ENCODE peak calls at places on chromosomes 16 and 17, in nine cellular contexts. One of them, this sample, is unnamed.

GRCh38 chr17:78981010-78981888 is 1.5 kb upstream of the LGALS3BP start:
- DNase-seq in dorsolateral prefrontal cortex: no peak
- DNase-seq in fibroblast of the aortic adventitia: no peak
- DNase-seq in nephron progenitor cell: no peak
- DNase-seq in mesothelial cell of epicardium: no peak
- DNase-seq in MCF 10A: no peak
- DNase-seq in GM12864: no peak
- DNase-seq in heart right ventricle: no peak
- DNase-seq in ovary: no peak
- DNase-seq in this sample: no peak

GRCh38 chr16:87060026-87060986 is 256.9 kb downstream of the C16orf95 start:
- DNase-seq in dorsolateral prefrontal cortex: no peak
- DNase-seq in fibroblast of the aortic adventitia: peak
- DNase-seq in nephron progenitor cell: no peak
- DNase-seq in mesothelial cell of epicardium: no peak
- DNase-seq in MCF 10A: peak
- DNase-seq in GM12864: peak
- DNase-seq in heart right ventricle: no peak
- DNase-seq in ovary: peak
- DNase-seq in this sample: no peak

GRCh38 chr17:49896222-49896621 is 48.4 kb upstream of the TAC4 start:
- DNase-seq in dorsolateral prefrontal cortex: no peak
- DNase-seq in fibroblast of the aortic adventitia: no peak
- DNase-seq in nephron progenitor cell: no peak
- DNase-seq in mesothelial cell of epicardium: no peak
- DNase-seq in MCF 10A: no peak
- DNase-seq in GM12864: no peak
- DNase-seq in heart right ventricle: no peak
- DNase-seq in ovary: no peak
- DNase-seq in this sample: no peak

GRCh38 chr17:50949128-50950001 is 83.2 kb upstream of the TOB1 start:
- DNase-seq in dorsolateral prefrontal cortex: no peak
- DNase-seq in fibroblast of the aortic adventitia: no peak
- DNase-seq in nephron progenitor cell: no peak
- DNase-seq in mesothelial cell of epicardium: peak
- DNase-seq in MCF 10A: no peak
- DNase-seq in GM12864: no peak
- DNase-seq in heart right ventricle: no peak
- DNase-seq in ovary: peak
- DNase-seq in this sample: no peak

GRCh38 chr16:69611103-69611640 is 45.4 kb downstream of the NFAT5 start:
- DNase-seq in dorsolateral prefrontal cortex: no peak
- DNase-seq in fibroblast of the aortic adventitia: no peak
- DNase-seq in nephron progenitor cell: no peak
- DNase-seq in mesothelial cell of epicardium: no peak
- DNase-seq in MCF 10A: no peak
- DNase-seq in GM12864: no peak
- DNase-seq in heart right ventricle: no peak
- DNase-seq in ovary: no peak
- DNase-seq in this sample: no peak

GRCh38 chr16:49116873-49117272 is 164.8 kb downstream of the CBLN1 start:
- DNase-seq in dorsolateral prefrontal cortex: no peak
- DNase-seq in fibroblast of the aortic adventitia: no peak
- DNase-seq in nephron progenitor cell: no peak
- DNase-seq in mesothelial cell of epicardium: no peak
- DNase-seq in MCF 10A: peak
- DNase-seq in GM12864: no peak
- DNase-seq in heart right ventricle: no peak
- DNase-seq in ovary: no peak
- DNase-seq in this sample: no peak

GRCh38 chr17:49959183-49959935 is 9.6 kb upstream of the DLX4 start:
- DNase-seq in dorsolateral prefrontal cortex: no peak
- DNase-seq in fibroblast of the aortic adventitia: no peak
- DNase-seq in nephron progenitor cell: no peak
- DNase-seq in mesothelial cell of epicardium: no peak
- DNase-seq in MCF 10A: peak
- DNase-seq in GM12864: no peak
- DNase-seq in heart right ventricle: no peak
- DNase-seq in ovary: no peak
- DNase-seq in this sample: no peak

GRCh38 chr16:88306411-88306810 is 76.3 kb upstream of the ZNF469 start:
- DNase-seq in dorsolateral prefrontal cortex: no peak
- DNase-seq in fibroblast of the aortic adventitia: no peak
- DNase-seq in nephron progenitor cell: no peak
- DNase-seq in mesothelial cell of epicardium: no peak
- DNase-seq in MCF 10A: no peak
- DNase-seq in GM12864: no peak
- DNase-seq in heart right ventricle: no peak
- DNase-seq in ovary: no peak
- DNase-seq in this sample: no peak

GRCh38 chr16:12871784-12872183 is 29.6 kb upstream of the SHISA9 start:
- DNase-seq in dorsolateral prefrontal cortex: no peak
- DNase-seq in fibroblast of the aortic adventitia: no peak
- DNase-seq in nephron progenitor cell: no peak
- DNase-seq in mesothelial cell of epicardium: no peak
- DNase-seq in MCF 10A: no peak
- DNase-seq in GM12864: no peak
- DNase-seq in heart right ventricle: no peak
- DNase-seq in ovary: no peak
- DNase-seq in this sample: no peak

GRCh38 chr16:59535298-59535697 is 801.2 kb upstream of the GOT2 start:
- DNase-seq in dorsolateral prefrontal cortex: no peak
- DNase-seq in fibroblast of the aortic adventitia: no peak
- DNase-seq in nephron progenitor cell: no peak
- DNase-seq in mesothelial cell of epicardium: no peak
- DNase-seq in MCF 10A: no peak
- DNase-seq in GM12864: no peak
- DNase-seq in heart right ventricle: no peak
- DNase-seq in ovary: no peak
- DNase-seq in this sample: no peak

GRCh38 chr17:44324092-44324570 is 492 bp downstream of the SLC25A39 start:
- DNase-seq in dorsolateral prefrontal cortex: no peak
- DNase-seq in fibroblast of the aortic adventitia: no peak
- DNase-seq in nephron progenitor cell: no peak
- DNase-seq in mesothelial cell of epicardium: no peak
- DNase-seq in MCF 10A: no peak
- DNase-seq in GM12864: no peak
- DNase-seq in heart right ventricle: no peak
- DNase-seq in ovary: peak
- DNase-seq in this sample: no peak

GRCh38 chr16:27314161-27314723 is 468 bp downstream of the IL4R start:
- DNase-seq in dorsolateral prefrontal cortex: no peak
- DNase-seq in fibroblast of the aortic adventitia: peak
- DNase-seq in nephron progenitor cell: no peak
- DNase-seq in mesothelial cell of epicardium: peak
- DNase-seq in MCF 10A: peak
- DNase-seq in GM12864: no peak
- DNase-seq in heart right ventricle: peak
- DNase-seq in ovary: peak
- DNase-seq in this sample: no peak

GRCh38 chr16:88471115-88471514 is 18.0 kb downstream of the ZFPM1 start:
- DNase-seq in dorsolateral prefrontal cortex: no peak
- DNase-seq in fibroblast of the aortic adventitia: no peak
- DNase-seq in nephron progenitor cell: no peak
- DNase-seq in mesothelial cell of epicardium: no peak
- DNase-seq in MCF 10A: no peak
- DNase-seq in GM12864: no peak
- DNase-seq in heart right ventricle: no peak
- DNase-seq in ovary: no peak
- DNase-seq in this sample: no peak

GRCh38 chr17:81807839-81808238 is 3.9 kb downstream of the GCGR start:
- DNase-seq in dorsolateral prefrontal cortex: no peak
- DNase-seq in fibroblast of the aortic adventitia: no peak
- DNase-seq in nephron progenitor cell: no peak
- DNase-seq in mesothelial cell of epicardium: no peak
- DNase-seq in MCF 10A: no peak
- DNase-seq in GM12864: no peak
- DNase-seq in heart right ventricle: no peak
- DNase-seq in ovary: no peak
- DNase-seq in this sample: no peak

GRCh38 chr17:81184596-81184995 is 18.6 kb upstream of the AATK start:
- DNase-seq in dorsolateral prefrontal cortex: no peak
- DNase-seq in fibroblast of the aortic adventitia: no peak
- DNase-seq in nephron progenitor cell: peak
- DNase-seq in mesothelial cell of epicardium: no peak
- DNase-seq in MCF 10A: no peak
- DNase-seq in GM12864: no peak
- DNase-seq in heart right ventricle: no peak
- DNase-seq in ovary: no peak
- DNase-seq in this sample: no peak

GRCh38 chr17:27802962-27803680 is 2.8 kb upstream of the NOS2 start:
- DNase-seq in dorsolateral prefrontal cortex: no peak
- DNase-seq in fibroblast of the aortic adventitia: no peak
- DNase-seq in nephron progenitor cell: no peak
- DNase-seq in mesothelial cell of epicardium: no peak
- DNase-seq in MCF 10A: no peak
- DNase-seq in GM12864: no peak
- DNase-seq in heart right ventricle: no peak
- DNase-seq in ovary: no peak
- DNase-seq in this sample: no peak

GRCh38 chr17:39118674-39119419 is 32.6 kb downstream of the PLXDC1 start:
- DNase-seq in dorsolateral prefrontal cortex: no peak
- DNase-seq in fibroblast of the aortic adventitia: no peak
- DNase-seq in nephron progenitor cell: no peak
- DNase-seq in mesothelial cell of epicardium: no peak
- DNase-seq in MCF 10A: no peak
- DNase-seq in GM12864: peak
- DNase-seq in heart right ventricle: no peak
- DNase-seq in ovary: no peak
- DNase-seq in this sample: no peak

GRCh38 chr17:81983639-81984373 is 6.4 kb downstream of the ASPSCR1 start:
- DNase-seq in dorsolateral prefrontal cortex: no peak
- DNase-seq in fibroblast of the aortic adventitia: no peak
- DNase-seq in nephron progenitor cell: no peak
- DNase-seq in mesothelial cell of epicardium: no peak
- DNase-seq in MCF 10A: no peak
- DNase-seq in GM12864: no peak
- DNase-seq in heart right ventricle: no peak
- DNase-seq in ovary: no peak
- DNase-seq in this sample: no peak

DNA sequence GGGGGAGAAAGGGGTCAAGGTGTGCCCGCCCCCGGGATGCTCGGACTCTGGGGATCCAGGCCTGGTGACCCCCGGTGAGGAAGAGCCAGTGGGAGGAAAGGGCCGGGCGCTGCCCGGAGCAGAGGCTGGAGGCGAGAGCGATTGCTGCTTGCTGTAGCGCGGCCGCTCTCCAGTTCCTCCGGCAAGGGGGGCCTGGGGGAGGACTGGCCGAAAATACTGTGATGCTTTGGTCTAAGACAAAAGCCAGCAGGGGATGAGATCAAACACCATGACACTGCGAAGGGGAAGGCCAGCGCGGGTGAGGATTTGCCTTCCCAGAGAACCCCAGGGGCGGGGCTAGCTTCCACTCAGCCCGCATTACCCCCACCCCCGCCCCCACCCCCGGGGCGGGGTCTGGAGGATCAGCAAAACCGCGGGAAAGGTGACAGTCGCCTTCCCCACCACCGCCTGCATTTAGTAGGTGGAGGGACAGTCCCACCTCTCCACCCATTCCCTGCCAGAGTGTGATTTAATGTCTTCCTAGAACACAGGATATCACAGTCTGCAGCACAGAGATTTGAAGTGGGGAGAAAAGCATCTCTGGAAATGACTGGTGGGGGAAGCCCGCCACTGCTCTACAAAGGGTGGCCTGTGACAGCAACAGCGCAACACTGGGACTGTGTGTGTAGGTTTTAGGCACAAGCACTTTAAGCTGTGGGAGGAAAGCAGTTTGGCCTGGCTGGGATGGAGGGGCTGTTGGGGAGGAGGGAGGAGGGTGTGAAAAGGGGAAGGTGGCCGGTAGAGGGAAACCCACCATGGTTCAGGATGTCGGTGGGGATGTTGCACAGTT is 25.7 kb downstream of the MRC2 start:
- DNase-seq in dorsolateral prefrontal cortex: no peak
- DNase-seq in fibroblast of the aortic adventitia: peak
- DNase-seq in nephron progenitor cell: peak
- DNase-seq in mesothelial cell of epicardium: no peak
- DNase-seq in MCF 10A: no peak
- DNase-seq in GM12864: peak
- DNase-seq in heart right ventricle: peak
- DNase-seq in ovary: peak
- DNase-seq in this sample: no peak
- TF ChIP-seq CTCF in dorsolateral prefrontal cortex: no peak
- TF ChIP-seq CTCF in fibroblast of the aortic adventitia: peak
- TF ChIP-seq CTCF in nephron progenitor cell: no peak
- TF ChIP-seq CTCF in mesothelial cell of epicardium: no peak
- TF ChIP-seq CTCF in MCF 10A: no peak
- TF ChIP-seq CTCF in GM12864: no peak
- TF ChIP-seq CTCF in heart right ventricle: no peak
- TF ChIP-seq CTCF in ovary: no peak
- TF ChIP-seq CTCF in this sample: peak

GRCh38 chr16:23435500-23435899 is 17.5 kb downstream of the COG7 start:
- DNase-seq in dorsolateral prefrontal cortex: peak
- DNase-seq in fibroblast of the aortic adventitia: peak
- DNase-seq in nephron progenitor cell: peak
- DNase-seq in mesothelial cell of epicardium: peak
- DNase-seq in MCF 10A: peak
- DNase-seq in GM12864: no peak
- DNase-seq in heart right ventricle: peak
- DNase-seq in ovary: no peak
- DNase-seq in this sample: no peak
- TF ChIP-seq CTCF in dorsolateral prefrontal cortex: peak
- TF ChIP-seq CTCF in fibroblast of the aortic adventitia: peak
- TF ChIP-seq CTCF in nephron progenitor cell: peak
- TF ChIP-seq CTCF in mesothelial cell of epicardium: peak
- TF ChIP-seq CTCF in MCF 10A: peak
- TF ChIP-seq CTCF in GM12864: peak
- TF ChIP-seq CTCF in heart right ventricle: peak
- TF ChIP-seq CTCF in ovary: no peak
- TF ChIP-seq CTCF in this sample: peak

GRCh38 chr16:83717308-83717707 is 90.5 kb upstream of the HSBP1 start:
- DNase-seq in dorsolateral prefrontal cortex: no peak
- DNase-seq in fibroblast of the aortic adventitia: no peak
- DNase-seq in nephron progenitor cell: no peak
- DNase-seq in mesothelial cell of epicardium: no peak
- DNase-seq in MCF 10A: peak
- DNase-seq in GM12864: no peak
- DNase-seq in heart right ventricle: no peak
- DNase-seq in ovary: no peak
- DNase-seq in this sample: no peak
- TF ChIP-seq CTCF in dorsolateral prefrontal cortex: no peak
- TF ChIP-seq CTCF in fibroblast of the aortic adventitia: no peak
- TF ChIP-seq CTCF in nephron progenitor cell: no peak
- TF ChIP-seq CTCF in mesothelial cell of epicardium: no peak
- TF ChIP-seq CTCF in MCF 10A: no peak
- TF ChIP-seq CTCF in GM12864: peak
- TF ChIP-seq CTCF in heart right ventricle: no peak
- TF ChIP-seq CTCF in ovary: no peak
- TF ChIP-seq CTCF in this sample: no peak

DNA sequence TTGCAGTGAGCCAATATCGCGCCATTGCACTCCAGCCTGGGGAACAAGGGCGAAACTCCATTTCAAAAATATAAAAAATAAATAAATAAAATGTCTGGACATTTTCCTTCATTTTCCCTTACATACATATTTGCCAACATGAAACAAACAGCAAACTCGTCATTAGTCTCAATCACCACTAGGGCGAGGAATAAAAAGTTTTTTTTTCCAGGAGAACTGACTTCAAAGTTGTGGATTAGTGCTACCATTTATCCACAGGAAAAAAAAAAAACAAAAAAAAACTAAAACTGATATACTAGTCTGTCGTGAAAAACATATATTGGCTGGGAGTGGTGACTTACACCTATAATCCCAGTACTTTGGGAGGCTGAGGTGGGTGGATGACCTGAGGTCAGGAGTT is 77.0 kb upstream of the MTMR4 start:
- DNase-seq in dorsolateral prefrontal cortex: no peak
- DNase-seq in fibroblast of the aortic adventitia: no peak
- DNase-seq in nephron progenitor cell: no peak
- DNase-seq in mesothelial cell of epicardium: no peak
- DNase-seq in MCF 10A: no peak
- DNase-seq in GM12864: no peak
- DNase-seq in heart right ventricle: no peak
- DNase-seq in ovary: no peak
- DNase-seq in this sample: no peak
- TF ChIP-seq CTCF in dorsolateral prefrontal cortex: no peak
- TF ChIP-seq CTCF in fibroblast of the aortic adventitia: peak
- TF ChIP-seq CTCF in nephron progenitor cell: peak
- TF ChIP-seq CTCF in mesothelial cell of epicardium: peak
- TF ChIP-seq CTCF in MCF 10A: no peak
- TF ChIP-seq CTCF in GM12864: no peak
- TF ChIP-seq CTCF in heart right ventricle: no peak
- TF ChIP-seq CTCF in ovary: no peak
- TF ChIP-seq CTCF in this sample: peak

This sample was measured in osteocyte.